ENCODE peak calls at places on chromosome 12, in six cellular contexts. V is Caki2; Q is T1000; H is G401; E is activated CD8-positive, alpha-beta memory T cell treated with anti-CD3 and anti-CD28 coated beads, Interleukin-2, amount 50 U/mL, for 4 hours; J is GM04503. N is an unnamed sample.

GRCh38 chr12:68240975-68241374 is 12.4 kb downstream of the IL22 start:
- DNase-seq in V (no peak), Q (no peak), H (no peak), E (peak), J (no peak), N (peak)

GRCh38 chr12:93682846-93683261 is 5.7 kb downstream of the CRADD start:
- DNase-seq in V (no peak), Q (no peak), H (no peak), E (no peak), J (no peak), N (no peak)

GRCh38 chr12:81092053-81092452 is 14.2 kb downstream of the ACSS3 start:
- DNase-seq in V (no peak), Q (no peak), H (no peak), E (no peak), J (no peak), N (no peak)

GRCh38 chr12:74339211-74339610 is 198.4 kb upstream of the ATXN7L3B start:
- DNase-seq in V (no peak), Q (no peak), H (no peak), E (no peak), J (peak), N (no peak)

GRCh38 chr12:92132282-92132681 is 13.4 kb downstream of the BTG1 start:
- DNase-seq in V (no peak), Q (no peak), H (no peak), E (no peak), J (no peak), N (no peak)

GRCh38 chr12:42689699-42690098 is 100.2 kb upstream of the PRICKLE1 start:
- DNase-seq in V (no peak), Q (no peak), H (no peak), E (no peak), J (no peak), N (no peak)

GRCh38 chr12:3363608-3364007 is 127.4 kb upstream of the PRMT8 start:
- DNase-seq in V (no peak), Q (no peak), H (no peak), E (no peak), J (no peak), N (peak)

GRCh38 chr12:14514154-14514842 is 53.4 kb downstream of the PLBD1 start:
- DNase-seq in V (no peak), Q (no peak), H (no peak), E (no peak), J (no peak), N (peak)

GRCh38 chr12:89919241-89919906 is 210.7 kb upstream of the ATP2B1 start:
- DNase-seq in V (no peak), Q (no peak), H (no peak), E (no peak), J (no peak), N (peak)